ENCODE peak calls at places on chromosomes 7 and 10, in six cellular contexts. F is fibroblast of lung, Q is cardiac muscle cell, S is AG04449, I is AG10803, E is Panc1. R is an unnamed sample.

GRCh38 chr10:78520737-78521430 is 487.2 kb downstream of the RPS24 start:
- DNase-seq in S (no peak), I (peak), E (peak), F (peak), Q (peak), R (peak)

GRCh38 chr7:131106681-131107342 is 220.9 kb upstream of the MKLN1 start:
- DNase-seq in Q (peak), E (no peak), I (no peak), S (no peak), F (peak), R (peak)

GRCh38 chr10:11746883-11747539 is 4.8 kb downstream of the ECHDC3 start:
- DNase-seq in S (no peak), E (no peak), F (no peak), I (no peak), Q (peak), R (no peak)

GRCh38 chr7:21911341-21911875 is 34.3 kb downstream of the CDCA7L start:
- DNase-seq in F (peak), S (peak), Q (no peak), I (peak), E (no peak), R (no peak)

GRCh38 chr7:142811154-142811737 is 40.5 kb downstream of the PRSS2 start:
- DNase-seq in F (peak), E (no peak), Q (peak), S (no peak), I (peak), R (no peak)

GRCh38 chr7:71384094-71384493 is 252.2 kb downstream of the GALNT17 start:
- DNase-seq in F (no peak), I (no peak), E (no peak), S (no peak), Q (no peak), R (no peak)

GRCh38 chr10:62096534-62096933 is 172.1 kb downstream of the RTKN2 start:
- DNase-seq in E (no peak), I (no peak), Q (no peak), S (no peak), F (no peak), R (no peak)

GRCh38 chr7:18467011-18467410 is 28.5 kb upstream of the HDAC9 start:
- DNase-seq in Q (no peak), I (no peak), E (no peak), F (peak), S (no peak), R (no peak)

GRCh38 chr10:11678074-11678793 is 63.9 kb upstream of the ECHDC3 start:
- DNase-seq in S (no peak), E (no peak), F (peak), I (peak), Q (no peak), R (no peak)

GRCh38 chr7:27576360-27576944 is 86.2 kb downstream of the HIBADH start:
- DNase-seq in I (peak), F (peak), Q (peak), S (no peak), E (peak), R (no peak)

GRCh38 chr10:119447421-119447820 is 95.1 kb downstream of the RGS10 start:
- DNase-seq in F (no peak), Q (no peak), S (no peak), I (no peak), E (no peak), R (no peak)

GRCh38 chr10:1020966-1021365 is 4.7 kb downstream of the IDI2 start:
- DNase-seq in S (no peak), Q (no peak), F (no peak), E (no peak), I (no peak), R (no peak)

GRCh38 chr7:131145026-131145425 is 182.7 kb upstream of the MKLN1 start:
- DNase-seq in E (no peak), F (peak), I (no peak), S (no peak), Q (no peak), R (no peak)

GRCh38 chr10:131056781-131057180 is 254.7 kb downstream of the TCERG1L start:
- DNase-seq in F (no peak), I (no peak), S (no peak), E (no peak), Q (no peak), R (no peak)

GRCh38 chr7:1536105-1536767 is 5.7 kb downstream of the MAFK start:
- DNase-seq in S (no peak), F (no peak), E (no peak), Q (no peak), I (no peak), R (no peak)

GRCh38 chr7:38934536-38934935 is 25.5 kb upstream of the VPS41 start:
- DNase-seq in S (no peak), E (no peak), Q (no peak), I (no peak), F (peak), R (no peak)

GRCh38 chr7:137169282-137169698 is 174.2 kb downstream of the PTN start:
- DNase-seq in I (peak), F (peak), S (peak), E (peak), Q (peak), R (peak)

GRCh38 chr10:120283093-120283492 is 173.9 kb upstream of the PLPP4 start:
- DNase-seq in I (no peak), Q (no peak), S (no peak), E (no peak), F (no peak), R (no peak)

GRCh38 chr7:96189129-96189815 is 132.6 kb downstream of the SLC25A13 start:
- DNase-seq in S (no peak), E (no peak), I (no peak), Q (no peak), F (no peak), R (no peak)

GRCh38 chr10:43693602-43694001 is 44.9 kb upstream of the ZNF32 start:
- DNase-seq in S (no peak), F (peak), E (no peak), I (no peak), Q (no peak), R (no peak)

GRCh38 chr10:33722067-33722466 is 387.6 kb upstream of the NRP1 start:
- DNase-seq in I (no peak), S (no peak), F (peak), Q (no peak), E (no peak), R (no peak)

GRCh38 chr7:132049462-132050304 is 493.3 kb upstream of the PODXL start:
- DNase-seq in F (no peak), S (no peak), I (peak), E (peak), Q (peak), R (peak)

GRCh38 chr10:131314799-131315198 is 3.3 kb upstream of the TCERG1L start:
- DNase-seq in E (no peak), F (no peak), I (no peak), Q (no peak), S (no peak), R (no peak)

GRCh38 chr7:131686833-131687232 is 130.4 kb upstream of the PODXL start:
- DNase-seq in F (no peak), E (no peak), S (no peak), Q (no peak), I (no peak), R (no peak)

DNA sequence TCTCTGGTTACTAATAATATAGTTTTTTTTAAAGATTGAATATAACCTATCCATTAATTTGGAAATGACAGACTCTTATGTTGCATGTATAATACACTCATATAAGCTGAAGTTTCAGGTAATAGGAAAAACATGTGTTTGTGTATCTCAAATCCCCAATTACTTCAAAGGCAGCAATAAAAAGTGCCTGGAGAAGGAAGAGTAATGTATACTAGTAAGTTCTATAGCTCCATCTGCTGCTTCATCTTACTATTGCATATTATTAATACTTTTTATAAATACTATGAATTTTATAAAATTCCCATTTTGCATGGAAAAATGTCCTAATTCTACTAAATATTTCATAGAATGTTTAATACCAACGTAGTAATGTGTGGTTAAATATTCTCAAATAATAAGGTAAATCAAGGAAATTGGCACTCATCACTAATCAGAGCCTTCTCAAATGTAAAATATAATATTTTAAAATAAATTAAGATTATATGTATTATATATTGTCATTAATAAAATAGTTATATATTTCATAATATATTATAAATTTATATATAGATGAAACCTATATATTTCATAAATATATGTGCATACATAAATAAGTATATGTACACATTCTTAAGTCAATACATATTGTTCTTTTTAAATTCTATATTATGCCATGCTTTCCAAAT is 311.9 kb downstream of the HGF start:
- DNase-seq in F (peak), S (no peak), I (peak), E (no peak), Q (peak), R (no peak)
- TF ChIP-seq CTCF in F (peak), S (peak), I (peak), E (peak), Q (peak), R (peak)

DNA sequence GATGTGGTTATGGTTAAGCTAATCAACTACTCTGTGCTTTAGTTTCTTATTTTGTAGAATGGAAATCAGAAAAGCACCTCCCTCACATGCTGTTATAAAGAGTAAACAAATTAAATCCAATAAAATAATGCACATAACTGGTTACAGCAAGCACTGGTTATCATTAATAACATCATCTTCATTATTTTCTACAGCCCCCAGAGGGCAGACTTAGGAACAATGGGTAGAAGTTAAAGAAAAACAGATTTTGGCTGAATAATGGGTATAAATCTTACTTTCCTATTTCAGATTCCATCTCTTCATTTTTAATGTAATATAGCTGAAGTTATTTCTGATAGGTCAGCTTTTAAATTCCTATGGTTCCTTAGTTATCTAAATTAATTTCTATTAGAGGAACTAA is 126.5 kb downstream of the DOCK4 start:
- DNase-seq in F (peak), Q (no peak), E (no peak), I (no peak), S (no peak), R (no peak)
- TF ChIP-seq CTCF in F (no peak), Q (peak), E (peak), I (peak), S (no peak), R (peak)

GRCh38 chr10:51052152-51052551 is 22.1 kb upstream of the PRKG1 start:
- DNase-seq in S (no peak), I (peak), Q (no peak), F (no peak), E (no peak), R (no peak)

GRCh38 chr10:51046668-51047067 is 27.6 kb upstream of the PRKG1 start:
- DNase-seq in S (no peak), E (no peak), F (no peak), Q (no peak), I (no peak), R (no peak)

GRCh38 chr10:51048792-51049191 is 25.5 kb upstream of the PRKG1 start:
- DNase-seq in E (no peak), I (no peak), Q (no peak), S (no peak), F (no peak), R (no peak)

DNA sequence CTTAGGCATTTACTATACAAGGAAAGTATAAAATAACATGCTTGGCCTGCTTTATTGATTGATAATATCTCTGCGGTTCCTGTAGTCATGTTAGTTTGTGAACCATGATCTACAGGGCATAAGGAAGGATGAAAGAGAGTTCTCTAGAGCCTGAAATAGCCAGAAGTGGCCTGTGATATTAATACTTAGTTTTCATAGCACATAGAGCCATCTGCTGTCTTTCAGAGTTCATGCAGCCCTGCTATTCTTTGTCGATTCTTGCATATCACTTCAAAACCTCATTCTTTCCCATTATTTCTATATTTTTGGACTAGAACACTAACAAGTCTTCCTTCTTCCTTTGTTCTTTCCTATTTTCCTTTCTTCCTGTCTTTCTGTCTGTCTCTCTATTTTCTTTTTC is 26.4 kb upstream of the PRKG1 start:
- DNase-seq in S (no peak), I (no peak), E (no peak), F (no peak), Q (no peak), R (no peak)
- TF ChIP-seq CTCF in S (peak), I (peak), E (peak), F (peak), Q (peak), R (no peak)

GRCh38 chr10:17590969-17591645 is 26.1 kb downstream of the HACD1 start:
- DNase-seq in F (no peak), S (no peak), I (no peak), E (no peak), Q (no peak), R (no peak)
- TF ChIP-seq CTCF in F (no peak), S (no peak), I (no peak), E (no peak), Q (no peak), R (no peak)

GRCh38 chr7:155804897-155805825 is 7.1 kb downstream of the SHH start:
- DNase-seq in Q (peak), S (no peak), E (no peak), F (peak), I (peak), R (peak)
- TF ChIP-seq CTCF in Q (peak), S (peak), E (peak), F (peak), I (peak), R (peak)

GRCh38 chr10:92688927-92689662 is 660 bp upstream of the HHEX start:
- DNase-seq in F (peak), Q (peak), S (no peak), I (no peak), E (no peak), R (peak)
- TF ChIP-seq CTCF in F (peak), Q (peak), S (no peak), I (no peak), E (peak), R (peak)

GRCh38 chr10:49418328-49418727 is 22.4 kb upstream of the DRGX start:
- DNase-seq in Q (no peak), I (no peak), E (no peak), S (no peak), F (no peak), R (no peak)
- TF ChIP-seq CTCF in Q (no peak), I (peak), E (no peak), S (no peak), F (no peak), R (peak)